ENCODE peak calls at places on chromosome 1, in five cellular contexts. One of them, this sample, is unnamed.

GRCh38 chr1:115160728-115161127 is 71.4 kb upstream of the TSPAN2 start:
- DNase-seq in ovary: no peak
- DNase-seq in A549: no peak
- DNase-seq in H54: no peak
- DNase-seq in HCT116: no peak
- DNase-seq in this sample: no peak

GRCh38 chr1:187261637-187262036 is 432.9 kb downstream of the PLA2G4A start:
- DNase-seq in A549: no peak
- DNase-seq in H54: no peak
- DNase-seq in HCT116: no peak
- DNase-seq in ovary: no peak
- DNase-seq in this sample: no peak

GRCh38 chr1:233113009-233113712 is 162.8 kb downstream of the NTPCR start:
- DNase-seq in A549: peak; percentile 82
- DNase-seq in ovary: peak; percentile 61
- DNase-seq in H54: peak; percentile 55
- DNase-seq in HCT116: peak; percentile 94
- DNase-seq in this sample: peak; percentile 32

GRCh38 chr1:58573705-58574591 is 3.1 kb downstream of the TACSTD2 start:
- DNase-seq in ovary: no peak
- DNase-seq in H54: no peak
- DNase-seq in HCT116: no peak
- DNase-seq in A549: no peak
- DNase-seq in this sample: no peak

GRCh38 chr1:18407166-18408045 is 73.3 kb upstream of the KLHDC7A start:
- DNase-seq in ovary: no peak
- DNase-seq in H54: no peak
- DNase-seq in A549: no peak
- DNase-seq in HCT116: no peak
- DNase-seq in this sample: no peak

GRCh38 chr1:213457097-213457680 is 406.1 kb downstream of the RPS6KC1 start:
- DNase-seq in HCT116: no peak
- DNase-seq in H54: no peak
- DNase-seq in ovary: no peak
- DNase-seq in A549: no peak
- DNase-seq in this sample: no peak

GRCh38 chr1:36432616-36433015 is 17.6 kb downstream of the OSCP1 start:
- DNase-seq in A549: no peak
- DNase-seq in ovary: no peak
- DNase-seq in HCT116: no peak
- DNase-seq in H54: no peak
- DNase-seq in this sample: no peak

GRCh38 chr1:67850151-67850551 is 16.9 kb upstream of the GNG12 start:
- DNase-seq in HCT116: peak; percentile 35
- DNase-seq in H54: no peak
- DNase-seq in A549: no peak
- DNase-seq in ovary: no peak
- DNase-seq in this sample: no peak

GRCh38 chr1:47231314-47232186 is 475 bp downstream of the TAL1 start:
- DNase-seq in H54: no peak
- DNase-seq in ovary: no peak
- DNase-seq in A549: no peak
- DNase-seq in HCT116: no peak
- DNase-seq in this sample: peak; percentile 34

GRCh38 chr1:40477680-40478057 is 579 bp downstream of the ZFP69 start:
- DNase-seq in H54: peak; percentile 24
- DNase-seq in ovary: peak; percentile 10
- DNase-seq in A549: no peak
- DNase-seq in HCT116: no peak
- DNase-seq in this sample: peak; percentile 47

GRCh38 chr1:53449026-53449425 is 10.2 kb upstream of the DMRTB1 start:
- DNase-seq in A549: no peak
- DNase-seq in ovary: no peak
- DNase-seq in HCT116: no peak
- DNase-seq in H54: peak; percentile 53
- DNase-seq in this sample: no peak

GRCh38 chr1:66947267-66947666 is 22.5 kb downstream of the MIER1 start:
- DNase-seq in A549: no peak
- DNase-seq in H54: no peak
- DNase-seq in ovary: no peak
- DNase-seq in HCT116: no peak
- DNase-seq in this sample: no peak

GRCh38 chr1:12436345-12436658 is 181.7 kb downstream of the DHRS3 start:
- DNase-seq in HCT116: no peak
- DNase-seq in H54: no peak
- DNase-seq in A549: no peak
- DNase-seq in ovary: no peak
- DNase-seq in this sample: no peak

GRCh38 chr1:69737527-69738176 is 169.9 kb downstream of the LRRC7 start:
- DNase-seq in HCT116: peak; percentile 61
- DNase-seq in A549: peak; percentile 2
- DNase-seq in H54: no peak
- DNase-seq in ovary: no peak
- DNase-seq in this sample: peak; percentile 74

GRCh38 chr1:15959847-15960446 is 16.0 kb downstream of the ZBTB17 start:
- DNase-seq in H54: no peak
- DNase-seq in ovary: no peak
- DNase-seq in HCT116: no peak
- DNase-seq in A549: no peak
- DNase-seq in this sample: no peak

GRCh38 chr1:26285366-26286063 is 5.6 kb downstream of the SH3BGRL3 start:
- DNase-seq in ovary: no peak
- DNase-seq in A549: peak; percentile 56
- DNase-seq in HCT116: peak; percentile 58
- DNase-seq in H54: no peak
- DNase-seq in this sample: no peak

GRCh38 chr1:9303916-9304315 is 11.2 kb downstream of the SPSB1 start:
- DNase-seq in A549: no peak
- DNase-seq in H54: no peak
- DNase-seq in HCT116: no peak
- DNase-seq in ovary: no peak
- DNase-seq in this sample: no peak

GRCh38 chr1:206445116-206445515 is 25.2 kb upstream of the IKBKE start:
- DNase-seq in H54: no peak
- DNase-seq in HCT116: no peak
- DNase-seq in ovary: peak; percentile 37
- DNase-seq in A549: no peak
- DNase-seq in this sample: peak; percentile 52

GRCh38 chr1:168317309-168317708 is 36.6 kb downstream of the TBX19 start:
- DNase-seq in HCT116: no peak
- DNase-seq in ovary: no peak
- DNase-seq in H54: no peak
- DNase-seq in A549: no peak
- DNase-seq in this sample: no peak

GRCh38 chr1:179824265-179824664 is 53.3 kb downstream of the TOR1AIP2 start:
- DNase-seq in A549: no peak
- DNase-seq in H54: no peak
- DNase-seq in HCT116: no peak
- DNase-seq in ovary: no peak
- DNase-seq in this sample: peak; percentile 12

GRCh38 chr1:26705788-26706237 is 10.0 kb downstream of the ARID1A start:
- DNase-seq in A549: peak; percentile 72
- DNase-seq in HCT116: no peak
- DNase-seq in H54: no peak
- DNase-seq in ovary: no peak
- DNase-seq in this sample: no peak

GRCh38 chr1:184945034-184945433 is 29.3 kb downstream of the NIBAN1 start:
- DNase-seq in ovary: no peak
- DNase-seq in H54: no peak
- DNase-seq in HCT116: no peak
- DNase-seq in A549: no peak
- DNase-seq in this sample: no peak

GRCh38 chr1:21689531-21690165 is 20.5 kb upstream of the RAP1GAP start:
- DNase-seq in HCT116: no peak
- DNase-seq in H54: no peak
- DNase-seq in ovary: no peak
- DNase-seq in A549: no peak
- DNase-seq in this sample: no peak

GRCh38 chr1:112713466-112714312 is 1.4 kb downstream of the PPM1J start:
- DNase-seq in HCT116: no peak
- DNase-seq in ovary: no peak
- DNase-seq in A549: no peak
- DNase-seq in H54: no peak
- DNase-seq in this sample: no peak

GRCh38 chr1:75276385-75276784 is 142.2 kb downstream of the LHX8 start:
- DNase-seq in H54: no peak
- DNase-seq in A549: no peak
- DNase-seq in ovary: no peak
- DNase-seq in HCT116: no peak
- DNase-seq in this sample: no peak

GRCh38 chr1:22816063-22816775 is 105.6 kb downstream of the EPHB2 start:
- DNase-seq in ovary: no peak
- DNase-seq in A549: no peak
- DNase-seq in H54: no peak
- DNase-seq in HCT116: no peak
- DNase-seq in this sample: no peak

GRCh38 chr1:207115269-207115668 is 11.2 kb downstream of the C4BPA start:
- DNase-seq in H54: no peak
- DNase-seq in HCT116: no peak
- DNase-seq in A549: no peak
- DNase-seq in ovary: no peak
- DNase-seq in this sample: no peak

GRCh38 chr1:212721388-212722247 is 22.0 kb upstream of the BATF3 start:
- DNase-seq in HCT116: no peak
- DNase-seq in A549: peak; percentile 28
- DNase-seq in ovary: no peak
- DNase-seq in H54: peak; percentile 35
- DNase-seq in this sample: no peak

GRCh38 chr1:164767257-164768044 is 208.5 kb downstream of the PBX1 start:
- DNase-seq in ovary: no peak
- DNase-seq in A549: peak; percentile 72
- DNase-seq in HCT116: no peak
- DNase-seq in H54: no peak
- DNase-seq in this sample: no peak

GRCh38 chr1:40438391-40439015 is 11.8 kb upstream of the ZFP69B start:
- DNase-seq in H54: peak; percentile 58
- DNase-seq in ovary: no peak
- DNase-seq in HCT116: no peak
- DNase-seq in A549: peak; percentile 18
- DNase-seq in this sample: peak; percentile 25

GRCh38 chr1:46171872-46172271 is 3.0 kb upstream of the TSPAN1 start:
- DNase-seq in ovary: no peak
- DNase-seq in H54: no peak
- DNase-seq in A549: no peak
- DNase-seq in HCT116: no peak
- DNase-seq in this sample: no peak

GRCh38 chr1:213194383-213194782 is 143.3 kb downstream of the RPS6KC1 start:
- DNase-seq in A549: no peak
- DNase-seq in H54: no peak
- DNase-seq in HCT116: no peak
- DNase-seq in ovary: no peak
- DNase-seq in this sample: no peak

GRCh38 chr1:65799601-65800000 is 6.9 kb downstream of the PDE4B start:
- DNase-seq in H54: no peak
- DNase-seq in ovary: no peak
- DNase-seq in HCT116: no peak
- DNase-seq in A549: no peak
- DNase-seq in this sample: no peak

GRCh38 chr1:206770531-206771352 is at the start of gene IL19:
- DNase-seq in ovary: no peak
- DNase-seq in H54: no peak
- DNase-seq in A549: no peak
- DNase-seq in HCT116: no peak
- DNase-seq in this sample: no peak

DNA sequence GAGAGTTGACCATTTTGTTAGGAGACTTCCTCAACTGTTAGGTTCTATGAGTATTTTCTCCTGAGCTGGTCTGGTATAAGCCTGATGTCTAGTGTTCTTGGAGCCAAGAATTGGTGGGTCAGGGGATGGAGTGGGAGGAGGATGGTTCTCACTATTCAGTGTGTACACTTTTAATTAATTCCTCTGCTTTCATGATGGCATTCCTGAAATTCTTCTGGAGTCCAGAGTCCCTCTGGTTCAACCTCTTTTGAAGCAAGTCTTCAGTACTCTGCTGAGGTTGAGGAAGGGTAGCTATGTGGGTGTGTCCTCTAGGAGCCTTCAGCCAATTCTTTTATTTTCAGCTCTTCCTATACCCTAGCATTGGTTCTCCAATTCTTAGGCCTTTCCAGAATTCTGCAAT is 149.1 kb downstream of the DNM3 start:
- DNase-seq in ovary: no peak
- DNase-seq in H54: no peak
- DNase-seq in A549: no peak
- DNase-seq in HCT116: no peak
- DNase-seq in this sample: no peak
- TF ChIP-seq POLR2A in ovary: no peak
- TF ChIP-seq POLR2A in H54: no peak
- TF ChIP-seq POLR2A in A549: no peak
- TF ChIP-seq POLR2A in HCT116: no peak
- TF ChIP-seq POLR2A in this sample: no peak

DNA sequence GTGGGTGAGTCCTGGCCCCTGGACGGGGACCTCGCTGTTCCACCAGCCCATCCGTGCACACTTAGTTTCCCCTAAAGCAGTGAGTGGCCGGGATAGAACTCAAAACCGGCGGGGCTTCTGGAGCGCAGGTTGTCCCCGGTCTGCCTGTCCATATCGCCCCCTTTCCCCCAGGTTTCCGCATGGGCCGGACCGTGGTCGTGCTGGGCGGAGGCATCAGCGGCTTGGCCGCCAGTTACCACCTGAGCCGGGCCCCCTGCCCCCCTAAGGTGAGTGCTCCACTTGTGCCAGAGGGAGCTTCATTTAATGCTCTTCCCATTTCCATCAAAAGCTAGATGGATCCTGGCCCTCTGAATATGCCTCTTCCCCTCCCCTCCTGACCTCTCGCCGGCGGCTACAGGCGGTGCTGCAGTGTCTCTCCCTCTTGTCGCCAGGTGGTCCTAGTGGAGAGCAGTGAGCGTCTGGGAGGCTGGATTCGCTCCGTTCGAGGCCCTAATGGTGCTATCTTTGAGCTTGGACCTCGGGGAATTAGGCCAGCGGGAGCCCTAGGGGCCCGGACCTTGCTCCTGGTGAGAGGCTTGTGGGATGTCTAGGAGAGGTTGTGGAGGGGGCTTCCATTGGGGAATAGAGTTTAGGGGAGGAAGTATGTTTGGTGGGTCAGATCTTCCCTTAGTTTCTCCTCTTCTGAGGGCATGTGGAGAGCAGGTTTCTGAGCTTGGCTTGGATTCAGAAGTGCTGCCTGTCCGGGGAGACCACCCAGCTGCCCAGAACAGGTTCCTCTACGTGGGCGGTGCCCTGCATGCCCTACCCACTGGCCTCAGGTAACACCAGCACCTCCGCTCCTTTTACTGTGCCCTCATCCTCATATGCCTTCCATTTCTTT is 683 bp downstream of the PPOX start:
- DNase-seq in H54: no peak
- DNase-seq in A549: no peak
- DNase-seq in ovary: no peak
- DNase-seq in HCT116: no peak
- DNase-seq in this sample: no peak
- TF ChIP-seq POLR2A in H54: no peak
- TF ChIP-seq POLR2A in A549: no peak
- TF ChIP-seq POLR2A in ovary: no peak
- TF ChIP-seq POLR2A in HCT116: no peak
- TF ChIP-seq POLR2A in this sample: no peak

GRCh38 chr1:43172532-43172972 is 422 bp downstream of the CFAP57 start:
- DNase-seq in ovary: peak; percentile 85
- DNase-seq in A549: peak; percentile 60
- DNase-seq in HCT116: peak; percentile 84
- DNase-seq in H54: peak; percentile 54
- DNase-seq in this sample: peak; percentile 91
- TF ChIP-seq POLR2A in ovary: no peak
- TF ChIP-seq POLR2A in A549: no peak
- TF ChIP-seq POLR2A in HCT116: no peak
- TF ChIP-seq POLR2A in H54: no peak
- TF ChIP-seq POLR2A in this sample: no peak

GRCh38 chr1:201982082-201982922 is at the start of gene RNPEP:
- DNase-seq in HCT116: no peak
- DNase-seq in ovary: peak; percentile 70
- DNase-seq in A549: peak; percentile 79
- DNase-seq in H54: peak; percentile 76
- DNase-seq in this sample: peak; percentile 79
- TF ChIP-seq POLR2A in HCT116: peak; percentile 40
- TF ChIP-seq POLR2A in ovary: peak; percentile 61
- TF ChIP-seq POLR2A in A549: peak; percentile 88
- TF ChIP-seq POLR2A in H54: peak; percentile 91
- TF ChIP-seq POLR2A in this sample: no peak